ENCODE peak calls at places on chromosome 12, in eight cellular contexts. E, T, Y, M, N, J, Z and P are unnamed samples.

GRCh38 chr12:62259993-62260732 is at the start of gene USP15:
- DNase-seq in Z (peak; percentile 90), M (peak; percentile 88), E (peak; percentile 97), N (peak; percentile 92), T (peak; percentile 98), Y (peak; percentile 97), J (peak; percentile 98), P (peak; percentile 99)

GRCh38 chr12:12456637-12457036 is 99.8 kb downstream of the BORCS5 start:
- DNase-seq in N (no peak), T (no peak), Z (no peak), J (no peak), M (no peak), E (peak; percentile 75), Y (no peak), P (no peak)

GRCh38 chr12:128938886-128939285 is 85.6 kb downstream of the GLT1D1 start:
- DNase-seq in T (no peak), Y (no peak), J (no peak), Z (peak; percentile 10), N (no peak), M (no peak), E (no peak), P (no peak)

GRCh38 chr12:9883175-9883574 is 1.9 kb downstream of the KLRF2 start:
- DNase-seq in N (no peak), J (no peak), M (no peak), T (no peak), Y (no peak), E (no peak), Z (no peak), P (no peak)

GRCh38 chr12:63997198-63997597 is 152.7 kb downstream of the SRGAP1 start:
- DNase-seq in E (no peak), N (no peak), J (no peak), Z (no peak), Y (no peak), M (no peak), T (no peak), P (no peak)

GRCh38 chr12:123233505-123234299 is 466 bp downstream of the MTRFR start:
- DNase-seq in T (no peak), Z (no peak), J (no peak), M (no peak), N (no peak), E (no peak), Y (no peak), P (peak; percentile 81)

GRCh38 chr12:113899844-113900471 is 66.2 kb downstream of the RBM19 start:
- DNase-seq in Z (no peak), E (no peak), Y (no peak), M (no peak), T (no peak), N (no peak), J (no peak), P (no peak)

GRCh38 chr12:60266381-60266852 is 670.6 kb downstream of the SLC16A7 start:
- DNase-seq in Z (peak; percentile 76), J (no peak), M (no peak), E (peak; percentile 94), N (no peak), Y (no peak), T (no peak), P (no peak)

GRCh38 chr12:1936406-1937320 is 18.2 kb upstream of the CACNA2D4 start:
- DNase-seq in E (peak; percentile 82), N (no peak), Z (no peak), J (peak; percentile 81), Y (peak; percentile 87), T (no peak), M (no peak), P (no peak)

GRCh38 chr12:30694971-30695326 is 720 bp downstream of the IPO8 start:
- DNase-seq in T (no peak), E (peak; percentile 35), Z (peak; percentile 41), J (peak; percentile 33), M (no peak), Y (peak; percentile 56), N (peak; percentile 23), P (peak; percentile 43)

GRCh38 chr12:10705655-10706054 is 17.5 kb downstream of the YBX3 start:
- DNase-seq in M (no peak), E (peak; percentile 55), Y (no peak), Z (no peak), J (no peak), N (no peak), T (no peak), P (no peak)

GRCh38 chr12:116427200-116427932 is 131.8 kb upstream of the MAP1LC3B2 start:
- DNase-seq in N (no peak), Y (no peak), E (no peak), J (no peak), Z (no peak), T (no peak), M (no peak), P (no peak)

GRCh38 chr12:47080725-47081502 is 1.2 kb upstream of the AMIGO2 start:
- DNase-seq in J (peak; percentile 69), E (peak; percentile 50), Y (peak; percentile 58), Z (no peak), M (peak; percentile 28), T (peak; percentile 84), N (peak; percentile 83), P (peak; percentile 70)

GRCh38 chr12:122422769-122423257 is 344 bp upstream of the CLIP1 start:
- DNase-seq in N (peak; percentile 26), J (no peak), Y (peak; percentile 39), M (no peak), Z (peak; percentile 49), E (peak; percentile 54), T (no peak), P (peak; percentile 56)

GRCh38 chr12:15824516-15824915 is 35.3 kb upstream of the EPS8 start:
- DNase-seq in Y (no peak), M (no peak), N (no peak), T (no peak), Z (no peak), J (no peak), E (no peak), P (no peak)

GRCh38 chr12:111529424-111530368 is 69.4 kb downstream of the ATXN2 start:
- DNase-seq in Y (peak; percentile 41), T (no peak), M (no peak), E (peak; percentile 59), J (peak; percentile 36), N (peak; percentile 29), Z (peak; percentile 58), P (peak; percentile 84)

GRCh38 chr12:19018302-19018980 is 111.1 kb upstream of the PLEKHA5 start:
- DNase-seq in T (no peak), N (no peak), M (no peak), J (no peak), Y (no peak), Z (no peak), E (peak; percentile 90), P (no peak)

GRCh38 chr12:115375188-115375991 is 691.4 kb upstream of the TBX3 start:
- DNase-seq in Y (no peak), M (no peak), J (no peak), E (peak; percentile 81), Z (peak; percentile 28), N (no peak), T (no peak), P (no peak)

DNA sequence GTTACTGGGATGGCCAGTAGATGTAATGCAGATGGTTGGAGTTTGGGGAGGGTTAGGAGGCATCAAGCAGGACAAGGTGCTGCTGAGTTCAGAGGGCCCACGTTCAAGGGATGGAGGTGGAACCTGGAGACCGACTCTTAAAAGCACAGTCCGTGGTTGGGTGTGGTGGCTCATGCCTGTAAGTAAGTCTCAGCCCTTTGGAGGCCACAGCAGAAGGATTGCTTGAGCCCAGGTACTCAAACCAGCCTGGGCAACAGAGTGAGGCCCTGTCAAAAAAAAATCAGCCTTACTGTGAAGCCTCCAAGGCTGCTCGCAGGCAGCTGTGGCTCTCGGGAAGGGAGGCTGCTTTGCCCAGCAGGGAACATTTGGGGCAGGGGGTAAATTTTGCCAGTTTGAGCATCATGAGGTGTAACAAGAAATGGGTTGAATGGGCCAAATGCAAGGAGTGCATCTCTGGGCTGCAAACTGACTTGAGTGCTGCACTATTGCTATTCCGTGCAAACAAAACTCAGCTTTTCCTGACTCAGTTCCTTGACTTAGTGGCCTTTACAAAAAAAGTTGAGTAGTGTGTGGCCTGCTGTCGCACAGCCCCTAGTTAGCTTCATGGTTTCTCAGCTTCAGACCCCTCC is 55.0 kb downstream of the ANAPC7 start:
- DNase-seq in E (no peak), M (no peak), Z (no peak), J (no peak), N (no peak), Y (no peak), T (no peak), P (no peak)
- TF ChIP-seq POLR2A in E (no peak), M (no peak), Z (no peak), J (no peak), N (no peak), Y (no peak), T (no peak), P (no peak)

DNA sequence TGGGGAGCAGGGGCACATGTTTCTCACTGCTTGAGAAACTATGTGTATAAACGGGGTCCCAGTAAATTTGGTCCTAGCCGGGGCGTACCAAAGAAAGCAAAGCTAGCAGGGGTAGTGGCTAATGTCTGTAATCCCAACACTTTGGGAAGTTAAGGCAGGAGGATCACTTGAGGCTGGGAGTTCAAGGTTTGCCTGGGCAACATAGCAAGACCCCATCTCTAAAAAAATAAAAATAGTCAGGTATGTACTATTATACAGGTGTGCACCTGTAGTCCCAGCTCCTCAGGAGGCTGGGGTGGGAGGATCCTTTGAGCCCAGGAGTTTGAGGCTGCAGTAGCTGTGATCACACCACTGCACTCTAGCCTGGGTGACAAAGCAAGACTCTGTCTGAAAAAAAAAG is 142.2 kb downstream of the PAWR start:
- DNase-seq in N (no peak), Z (no peak), J (no peak), Y (no peak), E (no peak), M (no peak), T (no peak), P (no peak)
- TF ChIP-seq POLR2A in N (no peak), Z (no peak), J (no peak), Y (no peak), E (no peak), M (no peak), T (no peak), P (no peak)

GRCh38 chr12:27523305-27523641 is 733 bp upstream of the PPFIBP1 start:
- DNase-seq in T (no peak), Y (no peak), J (no peak), Z (no peak), M (no peak), E (no peak), N (no peak), P (no peak)

GRCh38 chr12:27525373-27525772 is 1.4 kb downstream of the PPFIBP1 start:
- DNase-seq in Y (no peak), M (no peak), E (peak; percentile 81), J (no peak), N (no peak), Z (no peak), T (no peak), P (no peak)

GRCh38 chr12:27524839-27525238 is 833 bp downstream of the PPFIBP1 start:
- DNase-seq in M (no peak), Z (no peak), E (peak; percentile 41), N (peak; percentile 22), J (no peak), Y (peak; percentile 22), T (no peak), P (peak; percentile 14)

GRCh38 chr12:27524489-27524835 is 456 bp downstream of the PPFIBP1 start:
- DNase-seq in E (no peak), Y (no peak), T (no peak), M (no peak), J (no peak), N (no peak), Z (no peak), P (no peak)

GRCh38 chr12:27523642-27524488 is at the start of gene PPFIBP1:
- DNase-seq in T (peak; percentile 98), Z (peak; percentile 96), N (peak; percentile 94), M (peak; percentile 99), Y (peak; percentile 100), J (peak; percentile 98), E (peak; percentile 97), P (peak; percentile 91)
- TF ChIP-seq POLR2A in T (no peak), Z (peak; percentile 92), N (peak; percentile 88), M (peak; percentile 91), Y (peak; percentile 95), J (no peak), E (peak; percentile 90), P (peak; percentile 54)

GRCh38 chr12:102119674-102120563 is at the start of the genes NUP37 and PARPBP:
- DNase-seq in Z (peak; percentile 84), T (peak; percentile 94), Y (peak; percentile 91), J (peak; percentile 93), E (peak; percentile 81), N (peak; percentile 85), M (peak; percentile 74), P (peak; percentile 95)
- TF ChIP-seq POLR2A in Z (peak; percentile 92), T (no peak), Y (peak; percentile 71), J (no peak), E (peak; percentile 77), N (peak; percentile 47), M (peak; percentile 56), P (peak; percentile 97)